ENCODE peak calls at places on chromosomes 3 and 15, in five cellular contexts. One of them, this sample, is unnamed. For H3K4me1, the result is how much of the 10 kb centered on the place peaks cover.

GRCh38 chr3:48919215-48920138 is 835 bp downstream of the ARIH2 start:
- DNase-seq in heart left ventricle: peak
- DNase-seq in breast epithelium: no peak
- DNase-seq in testis: peak
- DNase-seq in ovary: no peak
- DNase-seq in this sample: peak

GRCh38 chr15:65355173-65355982 is 22.4 kb downstream of the IGDCC3 start:
- DNase-seq in heart left ventricle: no peak
- DNase-seq in ovary: no peak
- DNase-seq in breast epithelium: no peak
- DNase-seq in testis: no peak
- DNase-seq in this sample: no peak

GRCh38 chr3:150165396-150166094 is 194.8 kb upstream of the PFN2 start:
- DNase-seq in ovary: no peak
- DNase-seq in breast epithelium: no peak
- DNase-seq in testis: no peak
- DNase-seq in heart left ventricle: no peak
- DNase-seq in this sample: no peak

GRCh38 chr15:73196113-73196512 is 143.8 kb downstream of the NEO1 start:
- DNase-seq in ovary: no peak
- DNase-seq in breast epithelium: no peak
- DNase-seq in heart left ventricle: no peak
- DNase-seq in testis: no peak
- DNase-seq in this sample: no peak

GRCh38 chr3:60588806-60589205 is 662.4 kb downstream of the FHIT start:
- DNase-seq in breast epithelium: no peak
- DNase-seq in heart left ventricle: no peak
- DNase-seq in testis: no peak
- DNase-seq in ovary: no peak
- DNase-seq in this sample: no peak

GRCh38 chr15:80673561-80674244 is 21.4 kb upstream of the ABHD17C start:
- DNase-seq in breast epithelium: no peak
- DNase-seq in testis: no peak
- DNase-seq in heart left ventricle: no peak
- DNase-seq in ovary: no peak
- DNase-seq in this sample: no peak

GRCh38 chr3:131083190-131083863 is 56.6 kb downstream of the NEK11 start:
- DNase-seq in breast epithelium: no peak
- DNase-seq in heart left ventricle: peak
- DNase-seq in ovary: no peak
- DNase-seq in testis: peak
- DNase-seq in this sample: peak

GRCh38 chr3:104437891-104438290 is 928.8 kb upstream of the ALCAM start:
- DNase-seq in breast epithelium: no peak
- DNase-seq in testis: no peak
- DNase-seq in heart left ventricle: no peak
- DNase-seq in ovary: no peak
- DNase-seq in this sample: no peak

GRCh38 chr15:79156704-79157375 is 66.3 kb upstream of the RASGRF1 start:
- DNase-seq in breast epithelium: no peak
- DNase-seq in testis: no peak
- DNase-seq in ovary: no peak
- DNase-seq in heart left ventricle: no peak
- DNase-seq in this sample: no peak

GRCh38 chr3:120448707-120449650 is 1.8 kb downstream of the FSTL1 start:
- DNase-seq in heart left ventricle: peak
- DNase-seq in ovary: no peak
- DNase-seq in testis: no peak
- DNase-seq in breast epithelium: no peak
- DNase-seq in this sample: peak

GRCh38 chr3:100766069-100766468 is 56.8 kb downstream of the TFG start:
- DNase-seq in ovary: no peak
- DNase-seq in testis: no peak
- DNase-seq in breast epithelium: no peak
- DNase-seq in heart left ventricle: no peak
- DNase-seq in this sample: no peak

GRCh38 chr3:4738737-4739274 is 240.4 kb upstream of the BHLHE40 start:
- DNase-seq in testis: no peak
- DNase-seq in heart left ventricle: peak
- DNase-seq in ovary: peak
- DNase-seq in breast epithelium: no peak
- DNase-seq in this sample: no peak

GRCh38 chr3:108528459-108529231 is 18.2 kb upstream of the MYH15 start:
- DNase-seq in heart left ventricle: no peak
- DNase-seq in testis: no peak
- DNase-seq in ovary: no peak
- DNase-seq in breast epithelium: no peak
- DNase-seq in this sample: no peak

GRCh38 chr15:28026221-28026620 is 72.9 kb downstream of the OCA2 start:
- DNase-seq in heart left ventricle: no peak
- DNase-seq in breast epithelium: no peak
- DNase-seq in ovary: no peak
- DNase-seq in testis: no peak
- DNase-seq in this sample: no peak

GRCh38 chr3:12986986-12987385 is 86.2 kb downstream of the IQSEC1 start:
- DNase-seq in testis: no peak
- DNase-seq in breast epithelium: no peak
- DNase-seq in heart left ventricle: peak
- DNase-seq in ovary: no peak
- DNase-seq in this sample: no peak

GRCh38 chr3:23644741-23645140 is 161.0 kb upstream of the UBE2E1 start:
- DNase-seq in ovary: no peak
- DNase-seq in testis: no peak
- DNase-seq in breast epithelium: no peak
- DNase-seq in heart left ventricle: no peak
- DNase-seq in this sample: no peak

GRCh38 chr15:100914876-100915275 is 4.3 kb upstream of the LRRK1 start:
- DNase-seq in testis: no peak
- DNase-seq in heart left ventricle: no peak
- DNase-seq in ovary: peak
- DNase-seq in breast epithelium: no peak
- DNase-seq in this sample: no peak

GRCh38 chr3:119368243-119368800 is 74.1 kb downstream of the ARHGAP31 start:
- DNase-seq in heart left ventricle: no peak
- DNase-seq in ovary: no peak
- DNase-seq in breast epithelium: no peak
- DNase-seq in testis: no peak
- DNase-seq in this sample: no peak

GRCh38 chr15:82807920-82808633 is 1.4 kb upstream of the WHAMM start:
- DNase-seq in ovary: no peak
- DNase-seq in heart left ventricle: no peak
- DNase-seq in testis: no peak
- DNase-seq in breast epithelium: no peak
- DNase-seq in this sample: no peak

GRCh38 chr3:174197416-174197815 is 661.7 kb upstream of the NAALADL2 start:
- DNase-seq in breast epithelium: no peak
- DNase-seq in ovary: no peak
- DNase-seq in testis: no peak
- DNase-seq in heart left ventricle: no peak
- DNase-seq in this sample: no peak

GRCh38 chr15:41104234-41104633 is 11.8 kb downstream of the INO80 start:
- DNase-seq in testis: no peak
- DNase-seq in ovary: no peak
- DNase-seq in heart left ventricle: no peak
- DNase-seq in breast epithelium: no peak
- DNase-seq in this sample: no peak

GRCh38 chr15:80533934-80534333 is 129.8 kb downstream of the ARNT2 start:
- DNase-seq in heart left ventricle: no peak
- DNase-seq in breast epithelium: no peak
- DNase-seq in testis: no peak
- DNase-seq in ovary: no peak
- DNase-seq in this sample: no peak

GRCh38 chr3:50245831-50246516 is 10.0 kb downstream of the GNAI2 start:
- DNase-seq in testis: peak
- DNase-seq in breast epithelium: peak
- DNase-seq in heart left ventricle: peak
- DNase-seq in ovary: peak
- DNase-seq in this sample: peak

GRCh38 chr3:56260262-56260661 is 208.0 kb downstream of the ERC2 start:
- DNase-seq in ovary: no peak
- DNase-seq in testis: no peak
- DNase-seq in heart left ventricle: no peak
- DNase-seq in breast epithelium: no peak
- DNase-seq in this sample: no peak

GRCh38 chr3:7263347-7264195 is 402.7 kb downstream of the GRM7 start:
- DNase-seq in breast epithelium: no peak
- DNase-seq in ovary: no peak
- DNase-seq in heart left ventricle: no peak
- DNase-seq in testis: no peak
- DNase-seq in this sample: no peak

GRCh38 chr3:37752661-37753055 is 109.0 kb upstream of the CTDSPL start:
- DNase-seq in breast epithelium: no peak
- DNase-seq in ovary: no peak
- DNase-seq in heart left ventricle: no peak
- DNase-seq in testis: no peak
- DNase-seq in this sample: no peak

GRCh38 chr3:152193673-152194267 is 75.0 kb upstream of the MBNL1 start:
- DNase-seq in testis: no peak
- DNase-seq in ovary: no peak
- DNase-seq in breast epithelium: no peak
- DNase-seq in heart left ventricle: no peak
- DNase-seq in this sample: no peak

GRCh38 chr15:96273317-96274086 is 57.0 kb upstream of the NR2F2 start:
- DNase-seq in breast epithelium: no peak
- DNase-seq in heart left ventricle: no peak
- DNase-seq in testis: no peak
- DNase-seq in ovary: no peak
- DNase-seq in this sample: no peak

GRCh38 chr3:54530091-54530490 is 397.8 kb downstream of the LRTM1 start:
- DNase-seq in ovary: no peak
- DNase-seq in breast epithelium: no peak
- DNase-seq in heart left ventricle: no peak
- DNase-seq in testis: no peak
- DNase-seq in this sample: no peak

GRCh38 chr3:53357457-53357856 is 10.1 kb upstream of the DCP1A start:
- DNase-seq in testis: no peak
- DNase-seq in breast epithelium: no peak
- DNase-seq in heart left ventricle: no peak
- DNase-seq in ovary: no peak
- DNase-seq in this sample: no peak

GRCh38 chr3:45765956-45766355 is 30.4 kb downstream of the SLC6A20 start:
- DNase-seq in heart left ventricle: no peak
- DNase-seq in testis: no peak
- DNase-seq in breast epithelium: no peak
- DNase-seq in ovary: no peak
- DNase-seq in this sample: no peak

DNA sequence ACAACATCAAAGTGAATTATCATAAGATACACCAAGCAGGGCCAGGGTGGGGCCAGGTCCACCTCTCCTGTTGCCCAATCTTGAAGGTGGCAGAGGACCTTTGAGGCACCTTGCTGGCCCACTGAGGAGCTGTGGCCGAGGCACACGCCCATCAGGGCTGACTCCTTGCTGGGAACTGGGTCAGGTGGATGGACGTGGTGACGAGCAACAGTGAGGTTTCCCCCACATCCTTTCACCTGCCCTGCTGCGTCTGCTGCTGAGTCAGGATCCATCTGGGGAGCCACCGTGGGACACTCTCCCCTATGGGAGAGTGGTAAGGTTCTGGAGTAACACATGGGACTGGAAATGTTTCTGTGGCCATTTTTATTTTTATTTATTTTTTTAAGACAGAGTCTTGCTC is 17.3 kb upstream of the FURIN start:
- DNase-seq in heart left ventricle: no peak
- DNase-seq in ovary: no peak
- DNase-seq in breast epithelium: no peak
- DNase-seq in testis: no peak
- DNase-seq in this sample: no peak
- H3K4me1 ChIP-seq in heart left ventricle: under half
- H3K4me1 ChIP-seq in ovary: under half
- H3K4me1 ChIP-seq in breast epithelium: under half
- H3K4me1 ChIP-seq in testis: under half
- H3K4me1 ChIP-seq in this sample: under half

GRCh38 chr3:71542548-71543370 is 40.8 kb downstream of the FOXP1 start:
- DNase-seq in ovary: peak
- DNase-seq in heart left ventricle: peak
- DNase-seq in breast epithelium: peak
- DNase-seq in testis: peak
- DNase-seq in this sample: peak
- TF ChIP-seq POLR2A in ovary: no peak
- TF ChIP-seq POLR2A in heart left ventricle: no peak
- TF ChIP-seq POLR2A in breast epithelium: no peak
- TF ChIP-seq POLR2A in testis: no peak
- TF ChIP-seq POLR2A in this sample: no peak

DNA sequence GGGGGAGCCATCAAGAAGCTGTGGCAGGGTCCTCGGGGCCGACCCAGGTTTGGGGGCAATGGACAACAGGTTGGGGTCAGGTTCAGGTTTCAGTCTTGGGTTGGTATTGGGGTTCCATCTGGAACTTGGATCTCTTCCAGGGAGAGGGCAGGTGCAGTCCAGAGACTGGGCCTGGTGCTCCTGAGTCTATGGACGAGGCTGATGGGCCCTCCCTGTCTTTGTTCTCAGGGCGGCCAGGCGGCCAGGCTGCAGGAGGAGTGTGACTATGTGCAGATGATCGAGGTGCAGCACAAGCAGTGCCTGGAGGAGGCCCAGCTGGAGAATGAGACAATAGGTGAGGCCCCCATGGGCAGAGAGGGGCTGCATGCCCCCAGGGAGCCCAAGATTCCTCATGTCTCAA is 11.1 kb downstream of the VIPR1 start:
- DNase-seq in ovary: no peak
- DNase-seq in heart left ventricle: no peak
- DNase-seq in testis: no peak
- DNase-seq in breast epithelium: no peak
- DNase-seq in this sample: no peak
- H3K4me1 ChIP-seq in ovary: under half
- H3K4me1 ChIP-seq in heart left ventricle: under half
- H3K4me1 ChIP-seq in testis: under half
- H3K4me1 ChIP-seq in breast epithelium: under half
- H3K4me1 ChIP-seq in this sample: under half

GRCh38 chr15:84979651-84980050 is 2.0 kb upstream of the PDE8A start:
- DNase-seq in testis: peak
- DNase-seq in breast epithelium: no peak
- DNase-seq in heart left ventricle: no peak
- DNase-seq in ovary: peak
- DNase-seq in this sample: peak

GRCh38 chr15:84982301-84982920 is 755 bp downstream of the PDE8A start:
- DNase-seq in ovary: peak
- DNase-seq in heart left ventricle: peak
- DNase-seq in breast epithelium: no peak
- DNase-seq in testis: peak
- DNase-seq in this sample: peak

GRCh38 chr15:84981711-84982300 is at the start of gene PDE8A:
- DNase-seq in breast epithelium: no peak
- DNase-seq in heart left ventricle: peak
- DNase-seq in ovary: peak
- DNase-seq in testis: peak
- DNase-seq in this sample: peak

GRCh38 chr15:84981054-84981710 is 474 bp upstream of the PDE8A start:
- DNase-seq in breast epithelium: peak
- DNase-seq in ovary: peak
- DNase-seq in testis: peak
- DNase-seq in heart left ventricle: peak
- DNase-seq in this sample: peak

GRCh38 chr15:84980196-84981053 is 1.2 kb upstream of the PDE8A start:
- DNase-seq in testis: peak
- DNase-seq in heart left ventricle: peak
- DNase-seq in breast epithelium: peak
- DNase-seq in ovary: peak
- DNase-seq in this sample: peak
- TF ChIP-seq POLR2A in testis: no peak
- TF ChIP-seq POLR2A in heart left ventricle: no peak
- TF ChIP-seq POLR2A in breast epithelium: no peak
- TF ChIP-seq POLR2A in ovary: peak
- TF ChIP-seq POLR2A in this sample: peak

This sample was measured in transverse colon.